ENCODE peak calls at places on chromosomes 1 and 21, in six cellular contexts. H is mesenchymal stem cell, S is IMR-90, I is H9, Q is H1, N is trophoblast cell. R is an unnamed sample.

GRCh38 chr1:205519541-205520131 is 15.2 kb downstream of the CDK18 start:
- DNase-seq in N (no peak), I (peak), H (peak), Q (no peak), S (no peak), R (no peak)

GRCh38 chr1:218546314-218546713 is 201.2 kb downstream of the TGFB2 start:
- DNase-seq in I (no peak), S (peak), H (no peak), N (peak), Q (no peak), R (no peak)

GRCh38 chr1:153919879-153920852 is 2.6 kb downstream of the GATAD2B start:
- DNase-seq in S (peak), N (no peak), H (peak), Q (no peak), I (no peak), R (no peak)

GRCh38 chr1:24186993-24187790 is at the start of gene IFNLR1:
- DNase-seq in H (peak), Q (peak), S (no peak), N (peak), I (peak), R (no peak)

GRCh38 chr1:54464477-54465146 is 58.4 kb upstream of the SSBP3 start:
- DNase-seq in Q (no peak), I (peak), N (peak), H (no peak), S (peak), R (no peak)

GRCh38 chr1:22509815-22510214 is 53.5 kb upstream of the EPHA8 start:
- DNase-seq in H (no peak), I (no peak), Q (no peak), N (no peak), S (no peak), R (no peak)

GRCh38 chr1:210123924-210124589 is 108.5 kb upstream of the SERTAD4 start:
- DNase-seq in H (peak), I (no peak), S (peak), Q (no peak), N (no peak), R (no peak)

GRCh38 chr1:191432817-191433216 is 725.4 kb upstream of the RGS18 start:
- DNase-seq in H (no peak), N (no peak), S (no peak), I (no peak), Q (no peak), R (no peak)

GRCh38 chr1:24236170-24237045 is 49.3 kb upstream of the IFNLR1 start:
- DNase-seq in S (peak), Q (no peak), H (peak), N (peak), I (peak), R (no peak)

GRCh38 chr1:182617734-182618288 is 13.6 kb upstream of the RGS16 start:
- DNase-seq in N (no peak), S (peak), Q (no peak), H (peak), I (no peak), R (no peak)

GRCh38 chr21:44866780-44867179 is 6.7 kb downstream of the PTTG1IP start:
- DNase-seq in I (no peak), N (peak), Q (no peak), S (peak), H (peak), R (no peak)

GRCh38 chr1:151811181-151811580 is 6.0 kb upstream of the LINGO4 start:
- DNase-seq in Q (no peak), N (peak), H (no peak), I (no peak), S (peak), R (no peak)

GRCh38 chr1:1144122-1144842 is 28.4 kb upstream of the C1orf159 start:
- DNase-seq in H (no peak), S (no peak), I (peak), N (no peak), Q (no peak), R (no peak)

GRCh38 chr1:32893198-32894018 is 7.1 kb downstream of the HPCA start:
- DNase-seq in H (no peak), N (peak), Q (no peak), S (peak), I (peak), R (peak)

GRCh38 chr1:59163268-59164092 is 133.4 kb upstream of the FGGY start:
- DNase-seq in N (peak), Q (no peak), H (peak), I (no peak), S (peak), R (no peak)

GRCh38 chr1:9596419-9597123 is 7.9 kb downstream of the TMEM201 start:
- DNase-seq in S (no peak), N (no peak), Q (no peak), I (no peak), H (no peak), R (no peak)

GRCh38 chr1:156336242-156336641 is 1.9 kb downstream of the CCT3 start:
- DNase-seq in S (no peak), Q (no peak), H (no peak), N (no peak), I (no peak), R (no peak)

GRCh38 chr1:10074059-10074854 is 41.5 kb downstream of the UBE4B start:
- DNase-seq in H (peak), S (peak), Q (no peak), N (peak), I (no peak), R (no peak)

GRCh38 chr1:218366322-218367052 is 21.4 kb downstream of the TGFB2 start:
- DNase-seq in N (no peak), H (no peak), Q (no peak), S (peak), I (no peak), R (no peak)

GRCh38 chr21:26115346-26115745 is 55.2 kb downstream of the APP start:
- DNase-seq in H (no peak), Q (no peak), N (peak), I (no peak), S (no peak), R (no peak)

GRCh38 chr21:36097427-36098230 is 27.8 kb downstream of the CBR1 start:
- DNase-seq in I (no peak), Q (no peak), H (peak), S (no peak), N (no peak), R (no peak)

GRCh38 chr1:66242646-66243547 is 291.1 kb upstream of the SGIP1 start:
- DNase-seq in H (peak), S (peak), N (peak), Q (peak), I (peak), R (peak)

GRCh38 chr1:7572654-7573152 is 198.4 kb upstream of the VAMP3 start:
- DNase-seq in S (no peak), I (no peak), H (no peak), N (no peak), Q (no peak), R (no peak)

GRCh38 chr1:167629681-167630567 is at the start of gene RCSD1:
- DNase-seq in H (peak), S (no peak), I (no peak), N (no peak), Q (no peak), R (no peak)

GRCh38 chr1:207841907-207842306 is 69.0 kb downstream of the CD34 start:
- DNase-seq in H (no peak), I (no peak), S (no peak), N (no peak), Q (no peak), R (no peak)

GRCh38 chr1:21706151-21706835 is 37.1 kb upstream of the RAP1GAP start:
- DNase-seq in H (peak), Q (peak), S (peak), N (peak), I (peak), R (peak)

GRCh38 chr21:16124397-16125130 is 394.8 kb downstream of the USP25 start:
- DNase-seq in N (peak), Q (no peak), S (peak), H (peak), I (no peak), R (no peak)

GRCh38 chr1:121519042-121519755 is 334.4 kb downstream of the SRGAP2C start:
- DNase-seq in H (peak), S (no peak), Q (no peak), N (peak), I (peak), R (peak)

GRCh38 chr21:27104749-27105439 is 138.0 kb upstream of the ADAMTS5 start:
- DNase-seq in N (no peak), I (no peak), S (peak), Q (no peak), H (peak), R (no peak)

DNA sequence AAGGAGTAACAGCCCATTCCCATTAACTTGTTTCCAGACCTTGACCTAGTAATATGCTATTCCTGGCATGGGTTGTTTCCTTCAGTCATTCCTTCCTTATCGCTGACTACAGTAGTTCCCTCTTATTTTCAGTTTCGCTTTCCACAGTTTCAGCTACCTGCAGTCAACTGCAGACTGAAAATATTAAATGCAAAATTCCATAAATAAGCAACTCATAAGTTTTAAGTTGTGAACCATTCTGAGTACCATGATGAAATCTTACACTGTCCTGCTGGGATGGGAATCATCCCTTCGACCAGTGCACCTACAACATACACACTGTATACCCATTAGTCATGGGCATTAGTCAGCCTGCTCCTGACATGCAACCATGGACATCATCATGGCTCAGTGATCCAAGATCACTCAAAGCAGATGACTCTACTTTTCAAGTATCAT is 66.7 kb downstream of the CCDC30 start:
- DNase-seq in I (no peak), H (peak), S (peak), Q (no peak), N (peak), R (no peak)
- H3K14ac ChIP-seq in I (no peak), H (no peak), S (no peak), Q (no peak), N (no peak), R (no peak)

DNA sequence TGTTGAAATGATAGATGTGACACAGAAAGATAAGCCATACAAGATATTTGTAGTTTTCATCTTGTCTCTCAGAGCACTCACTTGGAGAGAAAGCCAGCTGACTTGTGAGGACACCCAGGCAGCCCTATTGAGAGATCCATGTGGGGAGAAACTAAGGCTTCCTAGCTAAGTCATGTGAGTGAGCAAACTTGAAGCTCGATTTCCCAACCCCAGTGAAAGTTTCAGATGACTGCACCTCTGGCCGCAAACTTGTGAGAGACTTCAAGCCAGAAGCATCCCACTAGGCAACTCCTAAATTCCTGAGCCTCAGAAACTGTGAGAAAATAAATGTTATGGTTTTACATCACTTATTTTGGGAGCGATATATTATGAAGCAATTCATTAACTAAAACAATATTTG is 832.3 kb downstream of the LTN1 start:
- DNase-seq in I (no peak), H (peak), Q (no peak), S (no peak), N (no peak), R (no peak)
- H4K91ac ChIP-seq in I (no peak), H (no peak), Q (no peak), S (peak), N (peak), R (no peak)

DNA sequence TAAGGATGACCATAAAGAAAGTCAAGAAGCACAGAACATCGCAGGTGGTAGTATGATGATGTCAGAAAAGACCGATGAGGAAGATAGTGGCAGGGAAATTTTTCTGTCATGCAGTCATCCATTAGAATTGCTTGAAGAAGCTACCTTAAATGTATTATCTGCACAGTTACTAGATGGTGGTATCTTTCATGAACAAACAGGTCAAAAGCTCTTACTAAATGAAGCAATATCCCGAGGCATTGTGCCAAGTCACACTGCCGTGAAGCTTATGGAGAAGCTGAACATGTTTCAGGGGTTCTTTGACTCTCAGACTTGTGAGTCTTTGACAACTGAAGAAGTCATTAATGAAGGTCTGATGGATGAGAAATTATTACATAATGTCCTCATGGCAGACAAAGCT is 128.8 kb downstream of the MACF1 start:
- DNase-seq in H (no peak), Q (no peak), I (no peak), S (peak), N (peak), R (no peak)
- H3K14ac ChIP-seq in H (no peak), Q (no peak), I (no peak), S (no peak), N (no peak), R (no peak)

GRCh38 chr1:188277771-188278170 is 1449.0 kb downstream of the PLA2G4A start:
- DNase-seq in S (no peak), H (no peak), Q (no peak), I (no peak), N (no peak), R (no peak)

DNA sequence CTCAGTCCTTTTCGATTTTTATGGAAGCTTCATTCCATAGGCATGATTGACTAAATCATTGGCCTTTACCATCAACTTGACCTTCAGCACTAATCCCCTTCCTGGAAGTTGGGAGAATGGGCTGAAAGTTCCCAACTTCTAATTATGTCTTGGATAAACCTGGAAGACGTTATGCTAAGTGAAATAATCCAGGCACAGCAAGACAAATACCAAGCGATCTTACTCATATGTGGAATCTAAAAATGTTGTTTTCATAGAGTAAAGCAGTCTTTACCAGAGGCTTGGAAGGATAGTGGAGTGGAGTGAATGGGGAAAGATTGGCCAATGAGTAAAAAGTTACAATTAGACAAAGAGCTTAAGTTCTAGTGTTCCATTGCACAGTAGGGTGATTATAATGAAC is 1453.2 kb downstream of the PLA2G4A start:
- DNase-seq in Q (no peak), H (peak), S (peak), N (peak), I (no peak), R (no peak)
- H4K91ac ChIP-seq in Q (no peak), H (no peak), S (no peak), N (no peak), I (no peak), R (no peak)

GRCh38 chr1:99467645-99468044 is 178.3 kb upstream of the PALMD start:
- DNase-seq in Q (no peak), S (no peak), H (no peak), N (no peak), I (no peak), R (no peak)
- H3K14ac ChIP-seq in Q (no peak), S (no peak), H (no peak), N (no peak), I (no peak), R (no peak)

GRCh38 chr1:111597433-111597832 is 22.2 kb upstream of the RAP1A start:
- DNase-seq in S (peak), Q (no peak), H (peak), I (no peak), N (no peak), R (no peak)
- H4K91ac ChIP-seq in S (no peak), Q (no peak), H (no peak), I (no peak), N (no peak), R (no peak)

R was measured in neuronal stem cell.